ENCODE peak calls at places on chromosomes 13 and 19, in four cellular contexts. H is HepG2, D is H1, O is GM12878. Y is an unnamed sample. For H3K4me1, the result is how much of the 10 kb centered on the place peaks cover.

GRCh38 chr13:41548031-41548430 is 90.7 kb downstream of the RGCC start:
- DNase-seq in D (no peak), H (no peak), O (no peak), Y (no peak)

GRCh38 chr19:10936661-10937084 is 8.1 kb downstream of the TIMM29 start:
- DNase-seq in O (peak), H (peak), D (no peak), Y (peak)

GRCh38 chr19:5354403-5354802 is 13.8 kb upstream of the PTPRS start:
- DNase-seq in H (peak), O (no peak), D (no peak), Y (no peak)

GRCh38 chr13:36344173-36344572 is 2.0 kb downstream of the SPART start:
- DNase-seq in O (no peak), D (no peak), H (no peak), Y (no peak)

GRCh38 chr19:5961969-5962945 is 15.7 kb downstream of the RANBP3 start:
- DNase-seq in H (peak), O (no peak), D (no peak), Y (no peak)

GRCh38 chr13:30580852-30581502 is 36.7 kb upstream of the USPL1 start:
- DNase-seq in O (no peak), H (no peak), D (no peak), Y (no peak)

GRCh38 chr13:98976338-98976737 is 1.5 kb downstream of the DOCK9 start:
- DNase-seq in O (no peak), H (no peak), D (no peak), Y (no peak)

GRCh38 chr13:101111894-101112293 is 304.4 kb downstream of the NALCN start:
- DNase-seq in O (no peak), D (no peak), H (no peak), Y (no peak)

GRCh38 chr13:102323012-102323411 is 78.8 kb downstream of the FGF14 start:
- DNase-seq in H (no peak), D (no peak), O (no peak), Y (no peak)

GRCh38 chr13:114132419-114133121 is at the start of gene RASA3:
- DNase-seq in O (no peak), D (peak), H (no peak), Y (peak)

GRCh38 chr13:94050039-94050438 is 429.4 kb downstream of the DCT start:
- DNase-seq in D (no peak), O (no peak), H (peak), Y (no peak)

GRCh38 chr13:43134896-43135295 is 111.5 kb downstream of the DNAJC15 start:
- DNase-seq in H (no peak), D (no peak), O (no peak), Y (no peak)

GRCh38 chr13:44350775-44351504 is 22.7 kb upstream of the SERP2 start:
- DNase-seq in O (no peak), D (no peak), H (no peak), Y (no peak)

GRCh38 chr19:51978882-51979281 is 7.8 kb downstream of the ZNF350 start:
- DNase-seq in O (no peak), D (no peak), H (no peak), Y (no peak)

GRCh38 chr19:47390533-47391488 is 28.5 kb downstream of the MEIS3 start:
- DNase-seq in O (no peak), D (no peak), H (no peak), Y (no peak)

GRCh38 chr19:47389150-47389556 is 30.2 kb downstream of the MEIS3 start:
- DNase-seq in O (no peak), H (peak), D (no peak), Y (no peak)

GRCh38 chr19:47391510-47392223 is 27.7 kb downstream of the MEIS3 start:
- DNase-seq in H (peak), O (peak), D (peak), Y (peak)
- H3K4me1 ChIP-seq in H (under half), O (under half), D (under half), Y (under half)

GRCh38 chr19:17052439-17052838 is 22.8 kb downstream of the HAUS8 start:
- DNase-seq in H (no peak), D (no peak), O (no peak), Y (peak)
- TF ChIP-seq YY1 in H (no peak), D (no peak), O (no peak), Y (no peak)

DNA sequence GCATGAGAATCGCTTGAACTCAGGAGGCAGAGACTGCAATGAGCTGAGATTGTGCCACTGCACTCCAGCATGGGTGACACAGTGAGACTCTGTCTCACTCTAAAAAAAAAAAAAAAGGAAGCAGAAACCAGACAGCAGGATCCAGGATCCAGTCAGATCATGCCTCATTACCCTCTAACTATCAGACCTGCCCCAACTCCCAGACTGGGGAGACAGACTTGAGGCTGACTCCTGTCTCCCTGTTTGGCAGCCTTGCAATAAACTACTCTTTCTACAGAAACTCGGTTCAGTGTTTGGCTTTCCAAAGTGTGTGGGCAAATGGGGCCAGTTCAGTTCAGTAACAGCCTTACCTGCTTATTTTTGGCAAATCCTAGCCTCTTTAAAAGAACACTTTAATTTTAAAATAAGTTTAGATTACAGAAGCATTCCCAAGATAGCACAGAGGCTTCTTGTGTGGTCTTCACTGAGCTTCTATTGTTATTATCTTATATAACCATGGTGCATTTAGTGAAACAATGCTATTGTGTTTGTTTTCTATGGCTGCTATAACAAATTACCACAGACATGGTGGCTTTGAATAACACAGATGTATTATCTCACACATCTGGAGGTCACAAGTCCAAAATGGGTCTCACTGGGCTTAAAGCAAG is 18.5 kb downstream of the RASL11A start:
- DNase-seq in D (no peak), O (no peak), H (no peak), Y (no peak)
- TF ChIP-seq SUZ12 in D (no peak), O (no peak), H (no peak), Y (no peak)

DNA sequence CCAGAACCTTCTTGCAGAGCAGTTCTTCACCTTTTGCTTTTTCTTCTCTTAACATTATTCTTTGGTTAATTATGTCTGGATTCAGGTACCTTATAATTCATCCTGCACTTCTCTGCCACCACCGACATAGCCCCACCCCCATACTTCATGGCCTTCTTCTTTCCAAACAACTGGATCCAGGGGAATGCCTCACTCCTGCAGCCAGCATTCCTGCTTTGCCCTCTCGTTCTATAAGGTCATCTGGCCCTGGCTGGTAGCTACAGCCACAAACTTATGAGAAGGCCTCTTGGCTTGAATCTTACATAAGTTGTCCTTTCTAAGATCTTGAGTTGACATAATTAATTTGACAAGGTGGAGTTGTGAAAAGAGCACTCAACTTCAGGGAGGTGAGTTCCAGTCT is 84.1 kb upstream of the FRY start:
- DNase-seq in O (no peak), H (no peak), D (no peak), Y (no peak)
- H3K4me1 ChIP-seq in O (under half), H (under half), D (under half), Y (under half)

DNA sequence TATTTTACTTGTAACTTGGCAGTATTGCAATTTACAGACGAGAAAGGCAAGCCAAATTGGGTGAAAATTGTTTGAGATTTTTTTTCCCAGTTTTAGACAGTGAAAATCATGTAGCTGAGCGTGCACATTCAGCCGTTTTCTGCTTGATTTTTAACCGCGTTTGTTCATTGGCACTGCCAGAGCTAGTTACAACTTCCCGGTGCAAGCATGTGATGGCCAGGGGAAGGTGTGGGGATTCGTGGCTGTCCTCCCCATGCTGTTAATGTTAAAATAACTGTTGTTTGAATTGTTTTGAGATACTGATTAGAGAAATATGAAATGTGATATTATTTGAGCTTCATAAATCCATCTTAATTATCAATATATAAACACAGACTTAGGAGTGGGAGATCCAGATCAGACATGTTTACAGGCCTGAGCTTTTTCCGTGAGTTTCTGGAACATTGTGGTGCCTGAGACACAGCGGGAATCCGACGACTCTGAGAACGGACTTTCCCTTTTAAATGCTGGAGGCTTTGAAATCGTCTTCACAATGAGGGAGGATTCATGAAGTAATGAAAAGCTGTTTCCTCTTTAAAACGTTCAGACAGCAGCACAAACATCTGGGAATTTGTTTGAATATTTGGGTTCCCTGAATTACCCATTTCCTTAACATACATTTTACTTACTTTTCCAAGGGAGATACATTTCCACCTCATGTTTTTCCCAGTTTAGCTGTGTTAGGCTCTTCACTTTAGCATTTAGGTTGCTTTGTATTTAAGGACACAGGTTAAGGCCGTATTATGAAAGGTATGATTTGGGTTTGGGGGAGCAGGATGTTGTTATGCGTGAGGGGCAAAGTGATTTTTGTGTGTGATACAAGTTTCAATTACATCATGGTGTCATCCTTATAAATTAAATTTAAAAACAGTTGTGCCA is 125.8 kb downstream of the KCNRG start:
- DNase-seq in H (no peak), O (no peak), D (no peak), Y (no peak)
- TF ChIP-seq YY1 in H (no peak), O (no peak), D (no peak), Y (no peak)

GRCh38 chr19:47643281-47643680 is 34.3 kb downstream of the BICRA start:
- DNase-seq in D (no peak), H (no peak), O (no peak), Y (no peak)

GRCh38 chr19:47637550-47637949 is 28.6 kb downstream of the BICRA start:
- DNase-seq in D (no peak), O (no peak), H (no peak), Y (no peak)

GRCh38 chr19:47644199-47644598 is 35.3 kb downstream of the BICRA start:
- DNase-seq in H (no peak), O (no peak), D (no peak), Y (no peak)

GRCh38 chr19:47644743-47645499 is 36.0 kb downstream of the BICRA start:
- DNase-seq in O (no peak), D (no peak), H (no peak), Y (no peak)

GRCh38 chr19:47641891-47642485 is 33.1 kb downstream of the BICRA start:
- DNase-seq in D (no peak), O (no peak), H (no peak), Y (no peak)
- TF ChIP-seq SUZ12 in D (no peak), O (no peak), H (no peak), Y (no peak)

Y was measured in NT2/D1.